ENCODE peak calls at places on chromosomes 12 and 14, in four cellular contexts. P, X, T and H are unnamed samples.

GRCh38 chr12:6570264-6570887 is 2.3 kb upstream of the NOP2 start:
- DNase-seq in T (peak; percentile 29), P (no peak), X (no peak), H (peak; percentile 86)

GRCh38 chr14:105165134-105165704 is 3.4 kb downstream of the JAG2 start:
- DNase-seq in X (no peak), T (no peak), P (no peak), H (no peak)

GRCh38 chr12:41981758-41982157 is 162.9 kb downstream of the GXYLT1 start:
- DNase-seq in X (no peak), P (no peak), T (peak; percentile 70), H (no peak)

GRCh38 chr14:51093371-51094281 is 1.3 kb downstream of the TRIM9 start:
- DNase-seq in T (peak; percentile 20), X (peak; percentile 69), P (peak; percentile 70), H (peak; percentile 80)

GRCh38 chr12:49621651-49622500 is 1.5 kb upstream of the PRPF40B start:
- DNase-seq in X (no peak), P (no peak), T (no peak), H (no peak)

GRCh38 chr14:62101650-62102355 is 339.6 kb downstream of the SNAPC1 start:
- DNase-seq in P (no peak), X (no peak), T (no peak), H (no peak)

GRCh38 chr12:52036587-52037171 is 14.6 kb upstream of the NR4A1 start:
- DNase-seq in X (peak; percentile 77), P (peak; percentile 93), T (peak; percentile 77), H (peak; percentile 84)

GRCh38 chr12:56900583-56900982 is 33.6 kb downstream of the SDR9C7 start:
- DNase-seq in T (no peak), X (no peak), P (no peak), H (no peak)

GRCh38 chr12:79452906-79453305 is 237.9 kb downstream of the PAWR start:
- DNase-seq in P (no peak), X (no peak), T (no peak), H (no peak)

GRCh38 chr12:115000038-115000437 is 316.1 kb upstream of the TBX3 start:
- DNase-seq in T (peak; percentile 74), X (no peak), P (no peak), H (peak; percentile 77)

GRCh38 chr12:22477166-22477893 is 67.0 kb downstream of the C2CD5 start:
- DNase-seq in T (peak; percentile 90), X (no peak), P (no peak), H (no peak)

GRCh38 chr12:2382391-2383155 is 329.8 kb downstream of the CACNA1C start:
- DNase-seq in P (no peak), T (no peak), X (no peak), H (no peak)

GRCh38 chr12:30836656-30837445 is 82.1 kb upstream of the CAPRIN2 start:
- DNase-seq in X (no peak), T (no peak), P (no peak), H (no peak)

GRCh38 chr12:50888666-50889065 is 45.9 kb downstream of the TMPRSS12 start:
- DNase-seq in T (no peak), X (no peak), P (no peak), H (no peak)

GRCh38 chr12:6771509-6772330 is 600 bp upstream of the LAG3 start:
- DNase-seq in P (no peak), T (no peak), X (no peak), H (no peak)

GRCh38 chr12:1912580-1913376 is 5.7 kb downstream of the CACNA2D4 start:
- DNase-seq in X (peak; percentile 31), T (no peak), P (no peak), H (no peak)

GRCh38 chr14:55754471-55754870 is 174.5 kb downstream of the KTN1 start:
- DNase-seq in T (no peak), X (no peak), P (no peak), H (no peak)

GRCh38 chr14:36659010-36659821 is 2.4 kb upstream of the PAX9 start:
- DNase-seq in P (peak; percentile 67), X (no peak), T (no peak), H (no peak)

GRCh38 chr14:91284146-91284790 is 39.8 kb upstream of the GPR68 start:
- DNase-seq in X (no peak), P (peak; percentile 15), T (peak; percentile 84), H (peak; percentile 44)

GRCh38 chr12:21773263-21773741 is 1.2 kb downstream of the KCNJ8 start:
- DNase-seq in P (peak; percentile 74), T (peak; percentile 19), X (no peak), H (peak; percentile 87)

GRCh38 chr12:8894378-8894777 is 19.9 kb upstream of the PHC1 start:
- DNase-seq in X (no peak), P (no peak), T (no peak), H (no peak)

GRCh38 chr12:128797119-128798118 is 26.3 kb downstream of the SLC15A4 start:
- DNase-seq in X (no peak), T (no peak), P (no peak), H (no peak)
- H3K4me1 ChIP-seq in X (peaks cover 43% of the 10 kb centered on the region), T (peaks cover 4% of the 10 kb centered on the region), P (no peaks in the 10 kb centered on the region), H (no peaks in the 10 kb centered on the region)

GRCh38 chr14:58171090-58171489 is 19.1 kb upstream of the ARMH4 start:
- DNase-seq in X (no peak), T (peak; percentile 83), P (peak; percentile 87), H (peak; percentile 93)
- H3K4me3 ChIP-seq in X (no peak overlapping the region), T (no peak overlapping the region), P (no peak overlapping the region), H (peak overlapping the region; percentile 25)

GRCh38 chr14:68780358-68781160 is 12.3 kb downstream of the ZFP36L1 start:
- DNase-seq in T (peak; percentile 73), X (peak; percentile 70), P (peak; percentile 75), H (no peak)

GRCh38 chr14:68781161-68782021 is 11.5 kb downstream of the ZFP36L1 start:
- DNase-seq in P (no peak), T (no peak), X (peak; percentile 84), H (no peak)

GRCh38 chr14:68783408-68784297 is 9.2 kb downstream of the ZFP36L1 start:
- DNase-seq in P (no peak), X (peak; percentile 47), T (no peak), H (no peak)

GRCh38 chr14:68784298-68784910 is 8.5 kb downstream of the ZFP36L1 start:
- DNase-seq in P (peak; percentile 94), T (peak; percentile 47), X (peak; percentile 53), H (no peak)

DNA sequence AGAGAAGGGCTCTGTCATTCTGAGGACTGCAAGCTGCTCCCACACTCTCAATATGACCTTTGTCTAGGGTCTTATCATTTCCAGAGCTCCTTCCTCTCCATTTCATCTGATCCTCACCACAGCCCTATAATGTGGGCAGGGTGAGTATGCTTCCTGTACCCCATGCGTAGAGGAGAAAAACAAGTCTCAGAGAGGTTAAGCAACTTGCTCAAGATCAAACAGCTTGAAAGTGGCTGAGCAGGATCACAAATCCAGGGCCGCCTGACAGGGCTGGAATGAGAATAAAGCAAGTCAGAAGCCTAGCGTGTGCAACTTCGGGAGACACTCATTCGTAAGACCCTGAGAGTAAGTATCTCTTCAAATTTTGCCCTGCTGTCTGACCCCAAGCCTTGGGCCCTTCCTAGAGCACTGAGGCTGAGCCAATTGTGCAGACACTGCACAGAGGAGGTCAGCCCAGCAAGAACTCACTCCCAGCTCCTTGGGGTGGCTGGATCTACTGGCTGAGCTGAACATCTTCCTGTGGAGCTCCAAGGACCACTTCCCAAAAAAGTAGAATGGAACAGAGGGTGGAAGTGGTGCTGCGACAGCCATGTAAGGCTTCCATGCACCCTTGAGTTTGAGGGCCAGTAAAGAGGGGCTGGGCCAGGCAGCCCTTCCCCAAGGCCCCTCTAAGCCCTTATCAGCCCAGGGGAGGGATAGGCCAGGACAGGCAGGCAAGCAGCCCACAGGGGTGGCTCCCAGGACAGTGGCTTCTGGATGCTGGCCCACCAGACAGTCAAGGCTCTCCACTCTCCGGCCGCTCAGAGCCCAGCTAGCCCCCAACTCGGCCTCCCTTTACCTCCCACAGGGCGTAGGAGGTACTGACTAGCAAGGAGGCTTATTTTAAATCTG is 10.5 kb downstream of the ZFP36L1 start:
- DNase-seq in T (no peak), P (no peak), X (peak; percentile 73), H (no peak)
- H3K4me1 ChIP-seq in T (peaks cover 37% of the 10 kb centered on the region), P (peaks cover 65% of the 10 kb centered on the region), X (peaks cover 91% of the 10 kb centered on the region), H (no peaks in the 10 kb centered on the region)

DNA sequence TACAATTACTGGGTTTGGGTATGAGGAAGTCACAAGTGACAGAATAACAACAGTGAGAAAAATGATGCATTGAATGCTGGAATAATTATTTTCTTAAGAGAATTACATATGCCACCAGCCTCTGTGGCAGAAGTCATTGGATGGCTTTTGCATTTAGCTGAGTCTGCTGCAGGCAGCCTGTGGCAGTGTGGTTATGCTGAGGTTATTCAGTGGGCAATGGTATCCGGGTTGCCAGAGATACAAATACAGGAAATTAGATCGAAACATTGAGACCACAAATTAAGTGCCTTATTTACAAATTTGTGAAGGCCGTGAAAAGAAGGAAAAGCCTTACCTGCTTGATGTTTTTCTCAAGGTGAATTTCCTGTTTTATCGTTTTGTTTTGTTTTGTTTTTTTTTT is 1050.0 kb downstream of the GALC start:
- DNase-seq in P (no peak), T (no peak), X (no peak), H (no peak)
- H3K4me3 ChIP-seq in P (no peak overlapping the region), T (no peak overlapping the region), X (no peak overlapping the region), H (no peak overlapping the region)

GRCh38 chr14:102811254-102811963 is 34.2 kb downstream of the TRAF3 start:
- DNase-seq in P (no peak), X (no peak), T (no peak), H (no peak)

GRCh38 chr14:102809870-102810269 is 32.6 kb downstream of the TRAF3 start:
- DNase-seq in P (no peak), T (no peak), X (no peak), H (no peak)

GRCh38 chr14:102810523-102810922 is 33.3 kb downstream of the TRAF3 start:
- DNase-seq in P (no peak), T (no peak), X (no peak), H (no peak)

GRCh38 chr14:102813691-102814090 is 36.4 kb downstream of the TRAF3 start:
- DNase-seq in P (no peak), T (no peak), X (no peak), H (no peak)

GRCh38 chr14:102811971-102812370 is 34.7 kb downstream of the TRAF3 start:
- DNase-seq in X (no peak), P (no peak), T (no peak), H (no peak)
- H3K4me1 ChIP-seq in X (peaks cover 12% of the 10 kb centered on the region), P (no peaks in the 10 kb centered on the region), T (no peaks in the 10 kb centered on the region), H (no peaks in the 10 kb centered on the region)

DNA sequence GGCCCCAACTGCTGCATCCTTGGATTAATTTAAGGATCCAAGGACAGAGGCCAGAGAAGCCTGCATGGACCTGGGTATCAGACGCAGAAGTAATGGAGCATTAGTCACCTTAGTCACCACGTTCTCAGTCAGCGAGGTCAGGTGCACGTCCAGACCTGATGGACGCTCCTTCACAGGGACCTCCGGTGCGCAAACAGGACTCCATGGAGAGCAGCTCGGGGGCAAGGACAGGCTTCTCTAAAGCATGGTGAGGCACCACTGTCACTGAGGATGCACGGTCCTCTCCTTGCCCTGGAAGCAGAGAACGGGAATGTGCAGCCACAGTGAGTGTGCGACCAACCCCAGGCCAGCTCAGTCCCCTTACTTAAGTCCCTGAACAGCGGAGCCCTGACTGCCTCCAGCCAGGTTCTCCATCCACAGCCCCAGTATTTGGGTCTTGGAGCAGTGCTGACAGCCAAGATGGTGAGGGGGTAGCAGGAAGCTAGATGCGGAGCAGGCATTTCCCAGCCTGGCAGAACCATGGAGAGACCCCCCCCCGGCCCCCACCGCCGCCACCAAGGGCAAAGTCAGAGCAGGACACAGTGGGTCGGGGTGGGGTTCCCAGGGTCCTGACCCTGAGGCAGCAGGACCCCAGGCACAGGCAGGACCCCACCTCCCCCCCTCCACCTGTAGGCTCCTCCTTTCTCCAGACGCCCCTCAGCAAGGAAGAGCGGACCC is 253.4 kb upstream of the SFSWAP start:
- DNase-seq in P (no peak), X (no peak), T (no peak), H (no peak)
- H3K4me3 ChIP-seq in P (no peak overlapping the region), X (no peak overlapping the region), T (no peak overlapping the region), H (no peak overlapping the region)

GRCh38 chr14:23695220-23695999 is 59.2 kb downstream of the DHRS2 start:
- DNase-seq in P (no peak), X (no peak), T (no peak), H (no peak)
- H3K4me1 ChIP-seq in P (peaks cover 8% of the 10 kb centered on the region), X (peaks cover 10% of the 10 kb centered on the region), T (no peaks in the 10 kb centered on the region), H (no peaks in the 10 kb centered on the region)